ENCODE peak calls at places on chromosomes 1 and 21, in nine cellular contexts. One of them, this sample, is unnamed.

GRCh38 chr21:42799948-42800347 is 79.4 kb downstream of the WDR4 start:
- ATAC-seq in naive thymus-derived CD8-positive, alpha-beta T cell: peak; percentile 47
- ATAC-seq in activated CD4-positive, alpha-beta T cell treated with anti-CD3 and anti-CD28 coated beads for 36 hours: peak; percentile 25
- ATAC-seq in heart right ventricle: no peak
- ATAC-seq in IMR-90: no peak
- ATAC-seq in activated T-helper 17 cell treated with anti-CD3 and anti-CD28 coated beads, Interleukin-2, amount 50 U/mL, for 72 hours: no peak
- ATAC-seq in GM12878: peak; percentile 59
- ATAC-seq in left cardiac atrium: no peak
- ATAC-seq in pancreas: no peak
- ATAC-seq in this sample: no peak

GRCh38 chr1:243667133-243667532 is 182.9 kb downstream of the AKT3 start:
- ATAC-seq in pancreas: no peak
- ATAC-seq in activated T-helper 17 cell treated with anti-CD3 and anti-CD28 coated beads, Interleukin-2, amount 50 U/mL, for 72 hours: no peak
- ATAC-seq in naive thymus-derived CD8-positive, alpha-beta T cell: no peak
- ATAC-seq in GM12878: no peak
- ATAC-seq in left cardiac atrium: no peak
- ATAC-seq in activated CD4-positive, alpha-beta T cell treated with anti-CD3 and anti-CD28 coated beads for 36 hours: no peak
- ATAC-seq in IMR-90: no peak
- ATAC-seq in heart right ventricle: no peak
- ATAC-seq in this sample: no peak

GRCh38 chr1:165512817-165513216 is 31.0 kb upstream of the LRRC52 start:
- ATAC-seq in IMR-90: no peak
- ATAC-seq in heart right ventricle: no peak
- ATAC-seq in left cardiac atrium: no peak
- ATAC-seq in naive thymus-derived CD8-positive, alpha-beta T cell: no peak
- ATAC-seq in activated T-helper 17 cell treated with anti-CD3 and anti-CD28 coated beads, Interleukin-2, amount 50 U/mL, for 72 hours: no peak
- ATAC-seq in pancreas: no peak
- ATAC-seq in GM12878: no peak
- ATAC-seq in activated CD4-positive, alpha-beta T cell treated with anti-CD3 and anti-CD28 coated beads for 36 hours: no peak
- ATAC-seq in this sample: no peak

GRCh38 chr1:86356247-86356646 is 39.9 kb downstream of the ODF2L start:
- ATAC-seq in activated CD4-positive, alpha-beta T cell treated with anti-CD3 and anti-CD28 coated beads for 36 hours: no peak
- ATAC-seq in GM12878: no peak
- ATAC-seq in activated T-helper 17 cell treated with anti-CD3 and anti-CD28 coated beads, Interleukin-2, amount 50 U/mL, for 72 hours: no peak
- ATAC-seq in pancreas: no peak
- ATAC-seq in left cardiac atrium: no peak
- ATAC-seq in naive thymus-derived CD8-positive, alpha-beta T cell: no peak
- ATAC-seq in heart right ventricle: no peak
- ATAC-seq in IMR-90: no peak
- ATAC-seq in this sample: no peak

GRCh38 chr1:45643341-45643740 is 19.5 kb upstream of the CCDC17 start:
- ATAC-seq in left cardiac atrium: no peak
- ATAC-seq in GM12878: no peak
- ATAC-seq in IMR-90: no peak
- ATAC-seq in activated CD4-positive, alpha-beta T cell treated with anti-CD3 and anti-CD28 coated beads for 36 hours: no peak
- ATAC-seq in naive thymus-derived CD8-positive, alpha-beta T cell: no peak
- ATAC-seq in heart right ventricle: no peak
- ATAC-seq in activated T-helper 17 cell treated with anti-CD3 and anti-CD28 coated beads, Interleukin-2, amount 50 U/mL, for 72 hours: no peak
- ATAC-seq in pancreas: no peak
- ATAC-seq in this sample: no peak

GRCh38 chr21:31099122-31099521 is 60.8 kb upstream of the KRTAP19-8 start:
- ATAC-seq in heart right ventricle: no peak
- ATAC-seq in IMR-90: no peak
- ATAC-seq in activated CD4-positive, alpha-beta T cell treated with anti-CD3 and anti-CD28 coated beads for 36 hours: no peak
- ATAC-seq in naive thymus-derived CD8-positive, alpha-beta T cell: no peak
- ATAC-seq in GM12878: no peak
- ATAC-seq in pancreas: no peak
- ATAC-seq in activated T-helper 17 cell treated with anti-CD3 and anti-CD28 coated beads, Interleukin-2, amount 50 U/mL, for 72 hours: no peak
- ATAC-seq in left cardiac atrium: no peak
- ATAC-seq in this sample: no peak

GRCh38 chr1:41754540-41754939 is 164.2 kb downstream of the HIVEP3 start:
- ATAC-seq in heart right ventricle: no peak
- ATAC-seq in IMR-90: no peak
- ATAC-seq in pancreas: no peak
- ATAC-seq in activated T-helper 17 cell treated with anti-CD3 and anti-CD28 coated beads, Interleukin-2, amount 50 U/mL, for 72 hours: peak; percentile 13
- ATAC-seq in left cardiac atrium: no peak
- ATAC-seq in GM12878: peak; percentile 3
- ATAC-seq in activated CD4-positive, alpha-beta T cell treated with anti-CD3 and anti-CD28 coated beads for 36 hours: peak; percentile 24
- ATAC-seq in naive thymus-derived CD8-positive, alpha-beta T cell: peak; percentile 40
- ATAC-seq in this sample: peak; percentile 31

GRCh38 chr21:41873005-41873404 is 6.1 kb downstream of the PRDM15 start:
- ATAC-seq in pancreas: no peak
- ATAC-seq in GM12878: no peak
- ATAC-seq in activated T-helper 17 cell treated with anti-CD3 and anti-CD28 coated beads, Interleukin-2, amount 50 U/mL, for 72 hours: no peak
- ATAC-seq in left cardiac atrium: no peak
- ATAC-seq in heart right ventricle: no peak
- ATAC-seq in IMR-90: no peak
- ATAC-seq in naive thymus-derived CD8-positive, alpha-beta T cell: no peak
- ATAC-seq in activated CD4-positive, alpha-beta T cell treated with anti-CD3 and anti-CD28 coated beads for 36 hours: no peak
- ATAC-seq in this sample: no peak

GRCh38 chr1:245207056-245207638 is 52.4 kb downstream of the KIF26B start:
- ATAC-seq in GM12878: no peak
- ATAC-seq in naive thymus-derived CD8-positive, alpha-beta T cell: no peak
- ATAC-seq in left cardiac atrium: no peak
- ATAC-seq in pancreas: no peak
- ATAC-seq in heart right ventricle: no peak
- ATAC-seq in activated CD4-positive, alpha-beta T cell treated with anti-CD3 and anti-CD28 coated beads for 36 hours: no peak
- ATAC-seq in activated T-helper 17 cell treated with anti-CD3 and anti-CD28 coated beads, Interleukin-2, amount 50 U/mL, for 72 hours: no peak
- ATAC-seq in IMR-90: no peak
- ATAC-seq in this sample: no peak

This sample was measured in SK-N-SH treated with all-trans-retinoic acid at 6 μM for 48 hours.